ENCODE peak calls at places on chromosomes 7 and 10, in eight cellular contexts. X, F, H, N, J, D, K and W are unnamed samples.

GRCh38 chr7:148721390-148721789 is 22.7 kb downstream of the CUL1 start:
- DNase-seq in F (no peak), X (no peak), N (no peak), H (no peak), D (no peak), K (no peak), J (no peak), W (no peak)

GRCh38 chr10:132281915-132282666 is 25.7 kb downstream of the STK32C start:
- DNase-seq in X (peak; percentile 38), F (peak; percentile 36), N (peak; percentile 67), D (no peak), K (no peak), H (no peak), J (no peak), W (no peak)

GRCh38 chr10:31700222-31700621 is 228.4 kb downstream of the ARHGAP12 start:
- DNase-seq in J (no peak), X (no peak), H (no peak), K (no peak), D (no peak), F (no peak), N (no peak), W (no peak)

GRCh38 chr10:2173328-2173727 is 436.0 kb upstream of the ADARB2 start:
- DNase-seq in J (no peak), K (no peak), F (no peak), N (no peak), D (no peak), H (no peak), X (no peak), W (no peak)

GRCh38 chr7:45342236-45342635 is 184.6 kb downstream of the RAMP3 start:
- DNase-seq in K (no peak), N (no peak), F (peak; percentile 25), D (no peak), X (no peak), H (no peak), J (no peak), W (no peak)

GRCh38 chr7:51366930-51367613 is 50.5 kb upstream of the COBL start:
- DNase-seq in X (peak; percentile 80), F (peak; percentile 79), K (no peak), J (peak; percentile 59), H (no peak), N (no peak), D (peak; percentile 26), W (no peak)

GRCh38 chr10:69160809-69161225 is 19.2 kb upstream of the SUPV3L1 start:
- DNase-seq in H (no peak), J (no peak), K (no peak), X (no peak), F (no peak), N (no peak), D (no peak), W (no peak)

GRCh38 chr7:128739990-128740682 is 977 bp downstream of the CALU start:
- DNase-seq in D (no peak), K (no peak), X (no peak), N (no peak), J (no peak), H (no peak), F (no peak), W (no peak)